ENCODE peak calls at places on chromosomes 5 and 9, in ten cellular contexts. O is keratinocyte, P is retinal pigment epithelial cell, A is uterus, Q is left lung, I is RWPE1, X is kidney epithelial cell, G is heart right ventricle, K is nephron progenitor cell, B is suprapubic skin. T is an unnamed sample.

GRCh38 chr5:107698286-107698685 is 27.5 kb upstream of the EFNA5 start:
- DNase-seq in O (no peak), P (no peak), A (no peak), Q (no peak), I (no peak), X (no peak), G (no peak), K (no peak), B (no peak), T (no peak)

GRCh38 chr5:7074176-7074575 is 321.8 kb upstream of the ADCY2 start:
- DNase-seq in O (no peak), P (no peak), A (no peak), Q (no peak), I (no peak), X (no peak), G (no peak), K (no peak), B (no peak), T (no peak)

GRCh38 chr9:130845901-130846381 is 10.9 kb downstream of the ABL1 start:
- DNase-seq in O (no peak), P (no peak), A (peak), Q (no peak), I (peak), X (no peak), G (peak), K (no peak), B (no peak), T (no peak)

GRCh38 chr5:42951169-42951846 is 88.8 kb downstream of the ANXA2R start:
- DNase-seq in O (no peak), P (no peak), A (no peak), Q (peak), I (no peak), X (no peak), G (peak), K (no peak), B (peak), T (peak)

GRCh38 chr5:14215901-14216300 is 72.8 kb downstream of the TRIO start:
- DNase-seq in O (no peak), P (no peak), A (no peak), Q (no peak), I (no peak), X (no peak), G (no peak), K (no peak), B (no peak), T (no peak)

GRCh38 chr5:17928571-17928970 is 294.3 kb downstream of the TAF11L14 start:
- DNase-seq in O (peak), P (peak), A (no peak), Q (no peak), I (peak), X (no peak), G (no peak), K (no peak), B (no peak), T (no peak)

GRCh38 chr9:16594787-16595186 is 275.7 kb downstream of the BNC2 start:
- DNase-seq in O (no peak), P (no peak), A (no peak), Q (no peak), I (no peak), X (no peak), G (no peak), K (no peak), B (no peak), T (no peak)

GRCh38 chr5:102778478-102778877 is 23.4 kb downstream of the PAM start:
- DNase-seq in O (no peak), P (peak), A (no peak), Q (no peak), I (peak), X (no peak), G (no peak), K (no peak), B (no peak), T (peak)

GRCh38 chr9:95045751-95046150 is 271.8 kb downstream of the FANCC start:
- DNase-seq in O (no peak), P (no peak), A (no peak), Q (no peak), I (peak), X (no peak), G (no peak), K (peak), B (no peak), T (no peak)

GRCh38 chr5:91179018-91179417 is 204.1 kb downstream of the ARRDC3 start:
- DNase-seq in O (no peak), P (no peak), A (no peak), Q (no peak), I (no peak), X (no peak), G (no peak), K (no peak), B (no peak), T (no peak)

GRCh38 chr9:108978121-108978694 is 35.1 kb downstream of the CTNNAL1 start:
- DNase-seq in O (no peak), P (no peak), A (no peak), Q (no peak), I (no peak), X (no peak), G (no peak), K (no peak), B (no peak), T (no peak)

GRCh38 chr5:158409507-158409906 is 550.6 kb upstream of the CLINT1 start:
- DNase-seq in O (no peak), P (no peak), A (no peak), Q (no peak), I (no peak), X (no peak), G (no peak), K (no peak), B (no peak), T (no peak)

GRCh38 chr9:761155-761792 is 80.2 kb upstream of the DMRT1 start:
- DNase-seq in O (no peak), P (no peak), A (no peak), Q (no peak), I (no peak), X (no peak), G (no peak), K (no peak), B (no peak), T (no peak)

GRCh38 chr5:150559701-150560100 is 51.8 kb downstream of the NDST1 start:
- DNase-seq in O (no peak), P (no peak), A (no peak), Q (no peak), I (no peak), X (peak), G (no peak), K (no peak), B (no peak), T (no peak)

GRCh38 chr9:25704800-25705199 is 26.6 kb upstream of the TUSC1 start:
- DNase-seq in O (no peak), P (no peak), A (no peak), Q (no peak), I (no peak), X (no peak), G (no peak), K (no peak), B (no peak), T (no peak)

GRCh38 chr9:137244486-137245449 is 3.7 kb downstream of the TUBB4B start:
- DNase-seq in O (no peak), P (no peak), A (no peak), Q (no peak), I (no peak), X (no peak), G (no peak), K (no peak), B (no peak), T (no peak)
- TF ChIP-seq CTCF in O (no peak), P (peak), A (no peak), Q (no peak), I (no peak), X (peak), G (no peak), K (no peak), B (no peak), T (no peak)

GRCh38 chr5:180553530-180553929 is 37.8 kb downstream of the SCGB3A1 start:
- DNase-seq in O (no peak), P (no peak), A (no peak), Q (no peak), I (no peak), X (no peak), G (no peak), K (no peak), B (no peak), T (no peak)

GRCh38 chr5:180555168-180555921 is 36.0 kb downstream of the SCGB3A1 start:
- DNase-seq in O (no peak), P (no peak), A (no peak), Q (no peak), I (no peak), X (no peak), G (no peak), K (no peak), B (no peak), T (no peak)

GRCh38 chr5:180558232-180558631 is 33.1 kb downstream of the SCGB3A1 start:
- DNase-seq in O (no peak), P (no peak), A (no peak), Q (peak), I (no peak), X (no peak), G (no peak), K (no peak), B (no peak), T (no peak)

GRCh38 chr5:180557201-180557809 is 34.0 kb downstream of the SCGB3A1 start:
- DNase-seq in O (no peak), P (no peak), A (no peak), Q (no peak), I (no peak), X (no peak), G (no peak), K (no peak), B (no peak), T (no peak)
- TF ChIP-seq CTCF in O (no peak), P (no peak), A (no peak), Q (no peak), I (no peak), X (no peak), G (no peak), K (no peak), B (no peak), T (no peak)

GRCh38 chr5:16679863-16680262 is 63.1 kb upstream of the RETREG1 start:
- DNase-seq in O (no peak), P (no peak), A (no peak), Q (no peak), I (no peak), X (no peak), G (no peak), K (no peak), B (no peak), T (peak)
- TF ChIP-seq CTCF in O (peak), P (peak), A (no peak), Q (no peak), I (no peak), X (peak), G (no peak), K (no peak), B (no peak), T (no peak)

GRCh38 chr9:132651259-132651658 is 18.5 kb downstream of the DDX31 start:
- DNase-seq in O (no peak), P (no peak), A (no peak), Q (no peak), I (peak), X (no peak), G (no peak), K (no peak), B (no peak), T (peak)
- TF ChIP-seq CTCF in O (peak), P (peak), A (no peak), Q (no peak), I (peak), X (peak), G (peak), K (no peak), B (no peak), T (no peak)